ENCODE peak calls at places on chromosomes 13 and 19, in five cellular contexts. One of them, this sample, is unnamed.

GRCh38 chr13:43584711-43585110 is 202.1 kb downstream of the ENOX1 start:
- DNase-seq in HL-60: no peak
- DNase-seq in fibroblast of mammary gland: no peak
- DNase-seq in left ventricle myocardium inferior: no peak
- DNase-seq in brain microvascular endothelial cell: no peak
- DNase-seq in this sample: no peak

GRCh38 chr13:112887557-112887991 is 81.4 kb upstream of the MCF2L start:
- DNase-seq in HL-60: no peak
- DNase-seq in fibroblast of mammary gland: no peak
- DNase-seq in left ventricle myocardium inferior: no peak
- DNase-seq in brain microvascular endothelial cell: no peak
- DNase-seq in this sample: no peak

GRCh38 chr13:89750371-89750770 is 1597.1 kb upstream of the MIR17HG start:
- DNase-seq in HL-60: no peak
- DNase-seq in fibroblast of mammary gland: no peak
- DNase-seq in left ventricle myocardium inferior: no peak
- DNase-seq in brain microvascular endothelial cell: no peak
- DNase-seq in this sample: no peak

GRCh38 chr19:40750035-40750284 is 317 bp downstream of the ACTMAP start:
- DNase-seq in HL-60: peak
- DNase-seq in fibroblast of mammary gland: no peak
- DNase-seq in left ventricle myocardium inferior: no peak
- DNase-seq in brain microvascular endothelial cell: no peak
- DNase-seq in this sample: no peak

GRCh38 chr13:42991892-42992584 is at the start of gene EPSTI1:
- DNase-seq in HL-60: peak
- DNase-seq in fibroblast of mammary gland: peak
- DNase-seq in left ventricle myocardium inferior: peak
- DNase-seq in brain microvascular endothelial cell: peak
- DNase-seq in this sample: peak

GRCh38 chr19:30666301-30666803 is 294.2 kb downstream of the ZNF536 start:
- DNase-seq in HL-60: peak
- DNase-seq in fibroblast of mammary gland: peak
- DNase-seq in left ventricle myocardium inferior: no peak
- DNase-seq in brain microvascular endothelial cell: peak
- DNase-seq in this sample: peak

GRCh38 chr13:71751074-71751473 is 115.9 kb downstream of the DACH1 start:
- DNase-seq in HL-60: no peak
- DNase-seq in fibroblast of mammary gland: no peak
- DNase-seq in left ventricle myocardium inferior: no peak
- DNase-seq in brain microvascular endothelial cell: no peak
- DNase-seq in this sample: no peak

GRCh38 chr19:34172661-34173144 is 399 bp downstream of the LSM14A start:
- DNase-seq in HL-60: no peak
- DNase-seq in fibroblast of mammary gland: no peak
- DNase-seq in left ventricle myocardium inferior: peak
- DNase-seq in brain microvascular endothelial cell: peak
- DNase-seq in this sample: no peak

GRCh38 chr19:45653634-45654033 is 14.4 kb upstream of the GIPR start:
- DNase-seq in HL-60: no peak
- DNase-seq in fibroblast of mammary gland: peak
- DNase-seq in left ventricle myocardium inferior: no peak
- DNase-seq in brain microvascular endothelial cell: no peak
- DNase-seq in this sample: no peak

GRCh38 chr13:77067519-77067918 is 40.6 kb upstream of the FBXL3 start:
- DNase-seq in HL-60: no peak
- DNase-seq in fibroblast of mammary gland: no peak
- DNase-seq in left ventricle myocardium inferior: no peak
- DNase-seq in brain microvascular endothelial cell: no peak
- DNase-seq in this sample: no peak

GRCh38 chr13:99417151-99417820 is 84.0 kb upstream of the TM9SF2 start:
- DNase-seq in HL-60: no peak
- DNase-seq in fibroblast of mammary gland: no peak
- DNase-seq in left ventricle myocardium inferior: no peak
- DNase-seq in brain microvascular endothelial cell: no peak
- DNase-seq in this sample: no peak

GRCh38 chr13:104315606-104316005 is 1249.4 kb upstream of the SLC10A2 start:
- DNase-seq in HL-60: no peak
- DNase-seq in fibroblast of mammary gland: peak
- DNase-seq in left ventricle myocardium inferior: no peak
- DNase-seq in brain microvascular endothelial cell: peak
- DNase-seq in this sample: no peak

GRCh38 chr13:45060062-45060461 is 60.2 kb upstream of the GTF2F2 start:
- DNase-seq in HL-60: no peak
- DNase-seq in fibroblast of mammary gland: no peak
- DNase-seq in left ventricle myocardium inferior: no peak
- DNase-seq in brain microvascular endothelial cell: no peak
- DNase-seq in this sample: no peak

GRCh38 chr13:45051315-45051714 is 62.0 kb downstream of the GPALPP1 start:
- DNase-seq in HL-60: no peak
- DNase-seq in fibroblast of mammary gland: no peak
- DNase-seq in left ventricle myocardium inferior: no peak
- DNase-seq in brain microvascular endothelial cell: no peak
- DNase-seq in this sample: no peak

GRCh38 chr13:45055198-45055901 is 65.0 kb upstream of the GTF2F2 start:
- DNase-seq in HL-60: no peak
- DNase-seq in fibroblast of mammary gland: peak
- DNase-seq in left ventricle myocardium inferior: no peak
- DNase-seq in brain microvascular endothelial cell: peak
- DNase-seq in this sample: no peak

DNA sequence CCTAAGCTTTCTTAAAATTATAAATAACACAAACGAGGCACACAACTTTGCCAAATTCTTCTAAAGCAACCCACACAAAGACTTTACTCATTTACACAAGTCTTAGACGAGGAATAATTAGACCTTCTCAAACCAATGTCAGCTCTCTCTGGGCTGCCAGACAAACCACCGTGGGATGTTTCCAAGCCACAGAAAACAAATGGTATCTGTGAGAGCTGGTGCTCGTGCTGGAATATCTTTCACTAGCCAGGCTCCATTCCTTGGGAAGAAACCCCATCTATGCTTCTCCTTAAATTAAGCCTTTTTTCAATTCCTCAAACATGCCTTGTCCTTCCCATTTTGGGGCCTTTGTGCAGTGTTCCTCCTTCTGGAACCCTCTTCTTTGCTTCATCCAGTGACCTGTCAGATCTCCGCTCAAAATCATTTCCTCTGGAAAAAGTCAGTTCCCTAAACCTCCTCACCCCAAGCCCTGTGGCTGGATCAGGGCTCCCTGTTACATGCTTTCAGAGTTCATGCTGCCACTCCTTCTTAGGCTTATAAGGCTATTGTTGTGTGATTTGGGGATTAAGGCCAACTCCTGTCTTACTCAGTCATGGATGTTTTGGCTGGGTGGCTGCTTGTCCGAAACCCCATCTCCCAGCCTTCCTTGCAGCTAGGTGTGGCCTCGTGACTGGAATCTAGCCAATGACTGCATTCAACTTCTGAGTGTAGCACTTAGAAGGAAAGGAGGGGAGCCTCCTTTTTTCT is 64.2 kb upstream of the GTF2F2 start:
- DNase-seq in HL-60: no peak
- DNase-seq in fibroblast of mammary gland: peak
- DNase-seq in left ventricle myocardium inferior: no peak
- DNase-seq in brain microvascular endothelial cell: no peak
- DNase-seq in this sample: no peak
- TF ChIP-seq CTCF in HL-60: no peak
- TF ChIP-seq CTCF in fibroblast of mammary gland: no peak
- TF ChIP-seq CTCF in left ventricle myocardium inferior: no peak
- TF ChIP-seq CTCF in brain microvascular endothelial cell: no peak
- TF ChIP-seq CTCF in this sample: no peak

GRCh38 chr19:57633832-57634131 is 814 bp downstream of the ZNF211 start:
- DNase-seq in HL-60: no peak
- DNase-seq in fibroblast of mammary gland: no peak
- DNase-seq in left ventricle myocardium inferior: no peak
- DNase-seq in brain microvascular endothelial cell: no peak
- DNase-seq in this sample: no peak

GRCh38 chr19:57637379-57637778 is 4.4 kb downstream of the ZNF211 start:
- DNase-seq in HL-60: no peak
- DNase-seq in fibroblast of mammary gland: no peak
- DNase-seq in left ventricle myocardium inferior: no peak
- DNase-seq in brain microvascular endothelial cell: no peak
- DNase-seq in this sample: no peak

DNA sequence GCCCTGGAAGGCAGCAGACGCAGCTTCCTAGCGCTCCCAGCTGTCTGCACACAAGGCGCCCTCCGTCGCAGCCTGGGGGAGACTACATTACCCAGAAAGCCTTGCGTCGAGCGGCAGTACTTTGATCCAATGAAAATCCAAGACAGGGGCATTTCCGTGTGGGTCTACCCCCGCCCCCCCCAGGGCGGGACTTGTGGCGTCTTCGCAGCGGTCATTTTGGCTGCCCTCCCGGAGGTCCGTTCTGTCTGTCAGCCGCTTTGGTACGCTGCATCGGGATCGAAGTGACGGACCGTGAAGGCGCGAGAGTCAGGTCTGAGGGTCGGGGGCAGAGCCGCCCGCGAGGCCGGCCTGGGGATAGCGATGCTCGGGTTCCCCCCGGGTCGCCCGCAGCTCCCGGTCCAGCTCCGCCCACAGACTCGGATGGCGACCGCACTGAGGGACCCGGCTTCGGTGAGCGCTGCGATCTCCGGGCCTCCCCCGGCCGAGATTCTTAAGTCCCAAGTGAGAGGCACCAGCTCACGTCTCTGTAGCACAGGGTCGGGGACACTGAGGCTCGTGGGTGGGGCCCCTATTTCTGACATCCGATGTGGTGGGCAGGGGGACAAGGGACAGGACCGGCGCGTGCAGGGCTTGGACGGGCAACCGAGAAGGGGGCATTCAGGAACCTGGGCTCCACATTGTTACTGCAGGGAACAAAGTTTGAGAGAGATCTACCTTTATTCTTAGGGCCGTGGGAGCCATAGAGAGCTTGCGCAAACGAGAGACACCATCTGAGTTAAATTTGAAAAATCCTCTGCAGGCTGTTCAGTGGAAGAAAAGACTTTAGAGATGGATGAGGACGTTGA is at the start of gene ZNF211:
- DNase-seq in HL-60: peak
- DNase-seq in fibroblast of mammary gland: peak
- DNase-seq in left ventricle myocardium inferior: peak
- DNase-seq in brain microvascular endothelial cell: peak
- DNase-seq in this sample: peak
- TF ChIP-seq CTCF in HL-60: no peak
- TF ChIP-seq CTCF in fibroblast of mammary gland: no peak
- TF ChIP-seq CTCF in left ventricle myocardium inferior: peak
- TF ChIP-seq CTCF in brain microvascular endothelial cell: no peak
- TF ChIP-seq CTCF in this sample: no peak

DNA sequence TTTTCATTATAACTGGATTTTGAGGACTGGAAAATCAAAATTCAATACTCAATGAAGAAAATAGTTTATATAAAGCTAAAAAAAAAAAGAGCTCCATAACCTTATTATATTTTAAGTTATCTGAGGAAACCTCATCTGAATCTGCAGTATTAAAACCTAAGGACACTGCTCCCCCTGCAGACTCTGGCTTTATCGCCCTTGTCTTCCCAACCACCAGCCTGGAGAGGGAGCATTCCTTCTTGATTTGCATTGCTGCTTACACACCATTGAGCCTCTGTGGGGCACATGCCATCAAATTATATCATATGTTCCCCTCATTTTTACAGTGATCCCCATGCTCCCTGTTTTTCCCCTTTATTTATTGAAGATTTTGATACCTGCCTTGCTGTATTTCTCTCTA is 871.4 kb upstream of the GPC6 start:
- DNase-seq in HL-60: no peak
- DNase-seq in fibroblast of mammary gland: peak
- DNase-seq in left ventricle myocardium inferior: no peak
- DNase-seq in brain microvascular endothelial cell: peak
- DNase-seq in this sample: no peak
- TF ChIP-seq CTCF in HL-60: no peak
- TF ChIP-seq CTCF in fibroblast of mammary gland: peak
- TF ChIP-seq CTCF in left ventricle myocardium inferior: peak
- TF ChIP-seq CTCF in brain microvascular endothelial cell: peak
- TF ChIP-seq CTCF in this sample: no peak

DNA sequence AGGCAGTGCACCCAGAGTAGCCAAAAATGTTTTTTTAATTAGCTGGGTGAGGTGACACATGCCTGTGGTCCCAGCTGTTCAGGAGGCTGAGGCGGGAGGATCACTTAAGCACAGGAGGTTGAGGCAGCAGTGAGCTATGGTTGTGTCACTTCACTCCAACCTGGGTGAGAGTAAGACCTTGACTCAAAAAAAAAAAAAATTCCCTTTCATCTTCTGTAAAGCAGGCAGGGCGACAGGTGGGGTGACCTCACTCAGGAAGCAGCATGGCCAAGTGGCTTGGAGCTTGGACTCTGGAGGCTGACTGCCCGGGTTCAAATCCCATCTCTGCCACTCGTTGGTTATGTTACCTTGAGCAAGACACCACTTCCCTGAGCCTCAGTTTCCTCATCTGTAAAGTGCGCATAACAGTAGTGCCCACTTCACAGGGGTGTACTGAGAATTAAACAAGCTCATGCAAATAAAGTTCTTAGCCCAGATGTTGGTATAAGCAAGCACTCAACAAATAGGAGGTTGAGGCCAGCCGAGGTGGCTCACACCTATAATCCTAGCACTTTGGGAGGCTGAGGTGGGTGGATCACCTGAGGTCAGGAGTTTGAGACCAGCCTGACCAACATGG is 48.3 kb downstream of the MAP4K1 start:
- DNase-seq in HL-60: no peak
- DNase-seq in fibroblast of mammary gland: no peak
- DNase-seq in left ventricle myocardium inferior: no peak
- DNase-seq in brain microvascular endothelial cell: no peak
- DNase-seq in this sample: no peak
- TF ChIP-seq CTCF in HL-60: no peak
- TF ChIP-seq CTCF in fibroblast of mammary gland: no peak
- TF ChIP-seq CTCF in left ventricle myocardium inferior: no peak
- TF ChIP-seq CTCF in brain microvascular endothelial cell: no peak
- TF ChIP-seq CTCF in this sample: no peak

GRCh38 chr19:22602631-22603272 is 31.4 kb upstream of the ZNF492 start:
- DNase-seq in HL-60: no peak
- DNase-seq in fibroblast of mammary gland: no peak
- DNase-seq in left ventricle myocardium inferior: no peak
- DNase-seq in brain microvascular endothelial cell: no peak
- DNase-seq in this sample: no peak
- TF ChIP-seq CTCF in HL-60: no peak
- TF ChIP-seq CTCF in fibroblast of mammary gland: no peak
- TF ChIP-seq CTCF in left ventricle myocardium inferior: no peak
- TF ChIP-seq CTCF in brain microvascular endothelial cell: no peak
- TF ChIP-seq CTCF in this sample: no peak